ENCODE peak calls at places on chromosomes 7 and 10, in four cellular contexts. P is AG04450, E is neural crest cell, U is fibroblast of pulmonary artery. N is an unnamed sample.

GRCh38 chr10:67923551-67923950 is 39.1 kb downstream of the SIRT1 start:
- DNase-seq in P (no peak), U (no peak), E (no peak), N (no peak)

GRCh38 chr7:92631067-92631829 is 41.1 kb upstream of the FAM133B start:
- DNase-seq in E (no peak), U (no peak), P (no peak), N (no peak)

GRCh38 chr7:134891262-134892001 is 94.9 kb upstream of the AGBL3 start:
- DNase-seq in E (peak), P (peak), U (peak), N (peak)

GRCh38 chr10:125817318-125817946 is 5.6 kb downstream of the UROS start:
- DNase-seq in U (no peak), E (no peak), P (no peak), N (no peak)

GRCh38 chr7:16708496-16708895 is 45.1 kb upstream of the TSPAN13 start:
- DNase-seq in U (peak), E (no peak), P (no peak), N (peak)

GRCh38 chr7:142854505-142855400 is at the start of gene EPHB6:
- DNase-seq in U (peak), P (no peak), E (peak), N (peak)

GRCh38 chr7:36416251-36416650 is 26.6 kb downstream of the ANLN start:
- DNase-seq in U (no peak), P (no peak), E (no peak), N (no peak)

GRCh38 chr7:10239643-10240345 is 733.9 kb upstream of the PHF14 start:
- DNase-seq in E (no peak), P (no peak), U (no peak), N (no peak)

GRCh38 chr7:40199076-40199802 is 64.4 kb downstream of the SUGCT start:
- DNase-seq in P (peak), U (peak), E (no peak), N (peak)

GRCh38 chr7:7911756-7912155 is 56.8 kb upstream of the GLCCI1 start:
- DNase-seq in P (no peak), U (no peak), E (no peak), N (no peak)

GRCh38 chr10:83935911-83936310 is 203.4 kb upstream of the GHITM start:
- DNase-seq in E (no peak), P (no peak), U (no peak), N (no peak)

GRCh38 chr10:101827919-101828600 is 9.8 kb upstream of the OGA start:
- DNase-seq in E (no peak), U (no peak), P (no peak), N (no peak)

GRCh38 chr7:105003275-105003674 is 10.7 kb upstream of the KMT2E start:
- DNase-seq in E (no peak), P (no peak), U (peak), N (peak)

GRCh38 chr7:30252885-30253795 is 31.3 kb upstream of the ZNRF2 start:
- DNase-seq in P (no peak), E (no peak), U (peak), N (peak)

GRCh38 chr10:131006458-131007256 is 304.9 kb downstream of the TCERG1L start:
- DNase-seq in E (no peak), U (no peak), P (no peak), N (no peak)

GRCh38 chr10:48452879-48453412 is 146.5 kb downstream of the MAPK8 start:
- DNase-seq in P (no peak), E (no peak), U (no peak), N (no peak)

GRCh38 chr10:79505771-79506351 is 6.5 kb upstream of the EIF5AL1 start:
- DNase-seq in U (no peak), P (no peak), E (no peak), N (no peak)

DNA sequence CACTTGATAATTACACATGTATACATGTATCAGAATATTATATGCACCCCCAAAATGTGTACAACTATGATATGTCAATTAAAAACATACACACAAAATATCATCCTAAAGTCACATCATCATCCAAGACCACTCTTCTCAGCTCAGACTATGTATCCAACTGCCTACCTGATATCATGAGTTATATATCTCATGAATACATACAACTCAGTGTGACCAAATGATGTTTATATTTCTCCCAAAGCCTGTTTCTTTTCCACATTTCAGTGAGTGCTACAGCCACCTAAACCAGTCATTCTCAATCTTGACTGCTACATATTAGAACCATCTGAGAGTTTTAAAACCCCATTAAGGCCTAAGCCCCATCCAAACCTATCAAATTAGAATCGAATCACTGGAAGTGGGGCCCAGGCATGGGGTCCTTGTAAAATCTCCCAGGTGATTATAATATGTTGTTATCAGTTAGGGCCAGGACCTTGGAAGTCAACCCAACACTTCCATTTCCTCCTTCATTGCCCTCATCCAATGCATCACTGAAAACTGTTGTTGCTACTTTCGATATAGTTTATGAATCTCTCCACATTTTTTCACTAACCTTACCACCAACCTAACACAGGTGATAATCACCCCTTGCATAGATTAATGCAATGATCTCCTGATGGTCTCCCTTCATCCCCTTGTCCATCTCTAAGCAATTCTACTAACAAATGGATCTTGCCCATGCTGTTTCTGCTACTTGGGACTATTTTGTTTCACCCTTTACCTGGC is 53.8 kb upstream of the ITGB8 start:
- DNase-seq in P (no peak), E (no peak), U (no peak), N (no peak)
- TF ChIP-seq CTCF in P (no peak), E (no peak), U (no peak), N (no peak)

DNA sequence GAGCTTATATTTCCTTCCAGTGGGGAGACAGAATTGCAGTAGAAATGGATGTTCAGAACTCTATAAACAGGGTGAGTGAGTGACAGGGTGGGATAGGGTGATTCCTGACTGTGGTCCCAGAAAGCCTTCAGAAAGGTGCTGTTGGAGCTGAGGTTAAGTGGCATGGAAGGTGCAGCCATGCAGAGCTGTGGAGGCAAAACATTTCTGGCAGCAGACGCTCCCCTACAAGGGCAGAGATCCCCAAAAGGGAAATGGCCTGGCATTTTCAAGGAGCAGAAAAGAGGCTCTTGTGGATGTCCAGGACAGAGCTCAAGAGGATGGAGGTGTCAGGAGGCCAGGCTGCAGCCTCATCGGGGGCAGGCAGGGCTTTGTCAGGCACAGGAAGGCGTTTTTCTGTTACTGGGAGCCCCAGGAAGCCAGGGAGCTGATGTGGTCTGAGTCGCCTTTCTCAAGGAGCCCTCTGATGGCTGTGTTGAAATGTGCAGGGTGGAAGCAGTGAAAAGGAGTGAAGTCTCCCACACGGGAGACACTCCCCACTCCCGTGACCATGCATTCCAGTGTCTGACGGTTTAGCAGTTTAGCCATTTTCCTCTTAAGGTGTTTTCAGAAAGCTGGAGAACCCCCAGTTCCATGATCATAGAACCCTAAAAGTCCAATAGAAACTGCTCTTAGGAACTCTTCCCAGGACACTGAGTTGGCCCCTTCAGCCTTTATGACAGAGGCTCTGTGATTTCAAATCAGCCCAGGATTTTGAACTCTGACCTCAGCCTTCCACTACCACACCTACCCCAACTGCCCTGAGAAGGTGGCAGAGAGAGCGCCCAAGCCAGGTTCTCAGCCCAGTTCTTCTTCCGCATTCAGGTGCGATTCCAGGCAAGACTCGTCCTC is 96.2 kb downstream of the C10orf105 start:
- DNase-seq in P (no peak), U (peak), E (peak), N (peak)
- TF ChIP-seq CTCF in P (peak), U (peak), E (peak), N (peak)

GRCh38 chr10:122204691-122205489 is 66.2 kb upstream of the BTBD16 start:
- DNase-seq in P (no peak), E (no peak), U (no peak), N (no peak)
- TF ChIP-seq CTCF in P (no peak), E (no peak), U (no peak), N (no peak)

DNA sequence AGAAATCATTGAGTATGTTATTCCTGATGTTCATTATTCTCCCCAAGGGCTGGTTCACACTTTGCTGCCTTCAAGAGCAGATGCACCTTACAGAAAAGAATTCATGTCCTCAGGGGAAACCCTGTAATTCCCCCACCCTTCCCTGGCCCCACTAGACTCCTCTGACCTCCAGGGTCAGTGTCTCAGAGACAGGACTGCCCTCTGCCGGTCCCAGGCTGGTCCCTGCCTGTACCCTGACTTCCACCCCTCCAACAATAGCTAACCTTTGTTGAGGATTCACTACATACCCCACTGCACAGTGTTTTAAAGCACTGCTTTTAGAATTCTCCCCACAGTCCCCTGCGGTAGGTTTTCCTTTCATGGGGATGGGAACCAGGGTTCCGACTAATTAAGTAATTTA is 4.4 kb upstream of the SEPHS1 start:
- DNase-seq in E (no peak), U (no peak), P (no peak), N (no peak)
- TF ChIP-seq CTCF in E (peak), U (no peak), P (no peak), N (no peak)

DNA sequence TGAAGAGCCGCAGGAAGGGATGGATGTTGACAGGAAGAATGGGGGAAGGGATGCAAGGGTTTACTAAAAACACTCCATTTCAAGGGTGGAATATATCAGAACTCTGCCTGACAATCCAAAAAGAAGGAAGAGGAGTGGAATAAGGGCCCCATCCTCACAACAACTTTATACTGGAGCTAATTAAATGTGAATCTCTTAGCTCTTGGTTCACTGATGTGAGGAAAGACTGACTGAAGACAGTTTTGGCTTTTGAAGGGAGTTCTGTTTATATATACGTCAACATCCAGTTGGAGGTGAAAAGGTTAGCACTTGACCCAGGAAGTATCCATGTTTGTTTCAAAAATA is 3.1 kb downstream of the HOXA1 start:
- DNase-seq in U (no peak), P (no peak), E (no peak), N (no peak)
- TF ChIP-seq CTCF in U (no peak), P (no peak), E (no peak), N (no peak)

GRCh38 chr7:24057243-24057642 is 226.7 kb upstream of the NPY start:
- DNase-seq in E (no peak), P (no peak), U (no peak), N (no peak)
- TF ChIP-seq CTCF in E (no peak), P (peak), U (no peak), N (no peak)